ENCODE peak calls at places on chromosomes 13 and 19, in seven cellular contexts. One of them, this sample, is unnamed.

GRCh38 chr13:52127783-52128702 is 830 bp downstream of the NEK5 start:
- DNase-seq in gastrocnemius medialis: no peak
- DNase-seq in stomach: peak
- DNase-seq in transverse colon: peak
- DNase-seq in H54: peak
- DNase-seq in lower leg skin: peak
- DNase-seq in body of pancreas: peak
- DNase-seq in this sample: peak

GRCh38 chr13:51225034-51225433 is 2.8 kb downstream of the FAM124A start:
- DNase-seq in stomach: no peak
- DNase-seq in transverse colon: no peak
- DNase-seq in H54: no peak
- DNase-seq in gastrocnemius medialis: no peak
- DNase-seq in body of pancreas: no peak
- DNase-seq in lower leg skin: no peak
- DNase-seq in this sample: no peak

GRCh38 chr19:15640294-15640903 is at the start of gene CYP4F3:
- DNase-seq in stomach: peak
- DNase-seq in body of pancreas: peak
- DNase-seq in gastrocnemius medialis: no peak
- DNase-seq in H54: peak
- DNase-seq in transverse colon: peak
- DNase-seq in lower leg skin: peak
- DNase-seq in this sample: peak

GRCh38 chr19:11291415-11291814 is 4.5 kb upstream of the TSPAN16 start:
- DNase-seq in H54: no peak
- DNase-seq in stomach: no peak
- DNase-seq in body of pancreas: no peak
- DNase-seq in transverse colon: no peak
- DNase-seq in gastrocnemius medialis: no peak
- DNase-seq in lower leg skin: no peak
- DNase-seq in this sample: no peak

GRCh38 chr19:15701757-15702589 is 25.9 kb upstream of the OR10H2 start:
- DNase-seq in transverse colon: peak
- DNase-seq in lower leg skin: peak
- DNase-seq in H54: no peak
- DNase-seq in body of pancreas: no peak
- DNase-seq in gastrocnemius medialis: no peak
- DNase-seq in stomach: no peak
- DNase-seq in this sample: no peak

GRCh38 chr13:41111454-41111853 is 21.1 kb downstream of the KBTBD6 start:
- DNase-seq in lower leg skin: no peak
- DNase-seq in body of pancreas: no peak
- DNase-seq in transverse colon: no peak
- DNase-seq in gastrocnemius medialis: no peak
- DNase-seq in H54: no peak
- DNase-seq in stomach: no peak
- DNase-seq in this sample: no peak

GRCh38 chr13:99398916-99399622 is 91.9 kb upstream of the GPR183 start:
- DNase-seq in transverse colon: no peak
- DNase-seq in lower leg skin: no peak
- DNase-seq in gastrocnemius medialis: no peak
- DNase-seq in body of pancreas: no peak
- DNase-seq in stomach: peak
- DNase-seq in H54: no peak
- DNase-seq in this sample: no peak

GRCh38 chr13:99989376-99990044 is 7.9 kb downstream of the ZIC2 start:
- DNase-seq in transverse colon: no peak
- DNase-seq in lower leg skin: no peak
- DNase-seq in H54: no peak
- DNase-seq in stomach: no peak
- DNase-seq in gastrocnemius medialis: no peak
- DNase-seq in body of pancreas: no peak
- DNase-seq in this sample: no peak

GRCh38 chr13:44352671-44353070 is 21.0 kb upstream of the SERP2 start:
- DNase-seq in stomach: no peak
- DNase-seq in gastrocnemius medialis: no peak
- DNase-seq in lower leg skin: no peak
- DNase-seq in H54: no peak
- DNase-seq in transverse colon: no peak
- DNase-seq in body of pancreas: no peak
- DNase-seq in this sample: no peak

GRCh38 chr19:32131037-32131436 is 214.4 kb upstream of the ZNF507 start:
- DNase-seq in transverse colon: no peak
- DNase-seq in H54: no peak
- DNase-seq in lower leg skin: no peak
- DNase-seq in body of pancreas: no peak
- DNase-seq in stomach: no peak
- DNase-seq in gastrocnemius medialis: no peak
- DNase-seq in this sample: no peak

GRCh38 chr19:36330226-36330625 is 48.8 kb downstream of the ZFP14 start:
- DNase-seq in H54: no peak
- DNase-seq in body of pancreas: no peak
- DNase-seq in transverse colon: no peak
- DNase-seq in gastrocnemius medialis: no peak
- DNase-seq in stomach: no peak
- DNase-seq in lower leg skin: no peak
- DNase-seq in this sample: no peak

GRCh38 chr13:99072941-99073340 is 95.1 kb upstream of the DOCK9 start:
- DNase-seq in H54: no peak
- DNase-seq in transverse colon: no peak
- DNase-seq in gastrocnemius medialis: no peak
- DNase-seq in stomach: no peak
- DNase-seq in lower leg skin: no peak
- DNase-seq in body of pancreas: no peak
- DNase-seq in this sample: no peak

GRCh38 chr19:14089662-14090508 is 666 bp downstream of the SAMD1 start:
- DNase-seq in transverse colon: peak
- DNase-seq in H54: no peak
- DNase-seq in lower leg skin: no peak
- DNase-seq in body of pancreas: peak
- DNase-seq in stomach: peak
- DNase-seq in gastrocnemius medialis: no peak
- DNase-seq in this sample: peak

GRCh38 chr13:29887651-29888050 is 37.2 kb upstream of the UBL3 start:
- DNase-seq in transverse colon: no peak
- DNase-seq in lower leg skin: no peak
- DNase-seq in body of pancreas: no peak
- DNase-seq in H54: no peak
- DNase-seq in stomach: no peak
- DNase-seq in gastrocnemius medialis: no peak
- DNase-seq in this sample: no peak

GRCh38 chr13:73090116-73090811 is 31.5 kb downstream of the KLF5 start:
- DNase-seq in gastrocnemius medialis: no peak
- DNase-seq in H54: peak
- DNase-seq in stomach: peak
- DNase-seq in transverse colon: peak
- DNase-seq in body of pancreas: peak
- DNase-seq in lower leg skin: no peak
- DNase-seq in this sample: no peak

GRCh38 chr13:99277629-99278028 is 19.4 kb upstream of the GPR18 start:
- DNase-seq in gastrocnemius medialis: no peak
- DNase-seq in body of pancreas: no peak
- DNase-seq in lower leg skin: no peak
- DNase-seq in stomach: no peak
- DNase-seq in H54: no peak
- DNase-seq in transverse colon: no peak
- DNase-seq in this sample: no peak

GRCh38 chr13:25733061-25733491 is 318.7 kb downstream of the SHISA2 start:
- DNase-seq in lower leg skin: no peak
- DNase-seq in stomach: no peak
- DNase-seq in H54: peak
- DNase-seq in body of pancreas: no peak
- DNase-seq in gastrocnemius medialis: no peak
- DNase-seq in transverse colon: no peak
- DNase-seq in this sample: no peak

GRCh38 chr19:54248016-54248601 is 5.5 kb upstream of the LILRA6 start:
- DNase-seq in H54: no peak
- DNase-seq in stomach: no peak
- DNase-seq in gastrocnemius medialis: no peak
- DNase-seq in body of pancreas: no peak
- DNase-seq in lower leg skin: peak
- DNase-seq in transverse colon: peak
- DNase-seq in this sample: no peak
- TF ChIP-seq POLR2A in H54: no peak
- TF ChIP-seq POLR2A in stomach: no peak
- TF ChIP-seq POLR2A in gastrocnemius medialis: no peak
- TF ChIP-seq POLR2A in body of pancreas: no peak
- TF ChIP-seq POLR2A in lower leg skin: no peak
- TF ChIP-seq POLR2A in transverse colon: no peak
- TF ChIP-seq POLR2A in this sample: no peak

DNA sequence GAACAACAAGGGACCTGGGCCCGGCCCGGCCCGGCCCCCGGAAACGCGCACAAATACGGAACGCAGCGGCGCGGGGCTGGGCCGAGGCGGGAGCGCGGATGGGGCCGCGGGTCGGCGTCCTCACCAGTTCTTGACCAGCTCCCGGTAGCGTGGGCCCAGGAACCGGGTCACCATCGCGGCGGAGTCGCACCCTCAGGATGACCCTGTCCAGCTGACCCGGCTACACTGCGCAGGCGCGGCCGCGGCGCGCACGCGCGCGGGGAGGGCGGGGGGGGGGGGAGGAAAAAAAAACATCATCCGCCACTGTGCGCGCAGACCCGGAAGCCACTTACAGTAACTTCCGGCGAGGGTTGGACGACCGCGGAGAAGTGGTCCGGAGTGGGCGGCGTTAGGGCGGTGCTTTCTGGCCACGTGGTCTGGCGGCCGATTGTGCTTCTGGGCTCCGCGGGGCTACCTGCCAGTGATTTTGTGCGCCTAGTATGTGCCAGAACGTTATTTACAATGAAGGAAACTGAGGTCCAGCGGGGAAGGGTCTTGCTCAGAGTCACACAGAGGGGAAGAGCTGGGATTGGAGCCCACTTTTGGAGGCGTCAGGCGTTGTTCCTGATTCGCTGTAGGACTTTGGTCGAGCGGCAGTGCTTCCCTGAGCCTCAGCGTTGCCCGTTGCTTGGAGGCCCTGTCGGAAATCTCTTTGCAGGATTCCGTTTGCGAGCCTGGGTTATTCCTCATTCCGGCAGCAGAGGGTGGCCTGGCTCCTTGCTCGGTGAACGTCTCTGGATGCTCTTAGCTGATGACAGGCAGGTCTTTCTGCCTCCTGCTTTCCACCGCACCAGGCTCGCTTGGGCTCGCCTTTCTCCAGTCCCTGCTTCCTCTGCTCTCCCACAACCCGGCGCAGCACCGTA is at the start of gene UQCR11:
- DNase-seq in lower leg skin: peak
- DNase-seq in transverse colon: peak
- DNase-seq in gastrocnemius medialis: peak
- DNase-seq in stomach: peak
- DNase-seq in body of pancreas: peak
- DNase-seq in H54: peak
- DNase-seq in this sample: peak
- TF ChIP-seq POLR2A in lower leg skin: no peak
- TF ChIP-seq POLR2A in transverse colon: no peak
- TF ChIP-seq POLR2A in gastrocnemius medialis: peak
- TF ChIP-seq POLR2A in stomach: no peak
- TF ChIP-seq POLR2A in body of pancreas: peak
- TF ChIP-seq POLR2A in H54: peak
- TF ChIP-seq POLR2A in this sample: peak

GRCh38 chr19:8034178-8034525 is 18.4 kb upstream of the CCL25 start:
- DNase-seq in transverse colon: no peak
- DNase-seq in H54: no peak
- DNase-seq in lower leg skin: no peak
- DNase-seq in gastrocnemius medialis: no peak
- DNase-seq in stomach: no peak
- DNase-seq in body of pancreas: no peak
- DNase-seq in this sample: no peak

GRCh38 chr19:8038815-8039214 is 13.7 kb upstream of the CCL25 start:
- DNase-seq in lower leg skin: no peak
- DNase-seq in H54: no peak
- DNase-seq in transverse colon: no peak
- DNase-seq in body of pancreas: no peak
- DNase-seq in gastrocnemius medialis: no peak
- DNase-seq in stomach: no peak
- DNase-seq in this sample: no peak

GRCh38 chr19:8039231-8039630 is 13.3 kb upstream of the CCL25 start:
- DNase-seq in H54: no peak
- DNase-seq in lower leg skin: no peak
- DNase-seq in transverse colon: no peak
- DNase-seq in body of pancreas: no peak
- DNase-seq in stomach: no peak
- DNase-seq in gastrocnemius medialis: no peak
- DNase-seq in this sample: no peak

GRCh38 chr19:8041553-8041952 is 11.0 kb upstream of the CCL25 start:
- DNase-seq in transverse colon: no peak
- DNase-seq in body of pancreas: no peak
- DNase-seq in stomach: no peak
- DNase-seq in lower leg skin: no peak
- DNase-seq in H54: no peak
- DNase-seq in gastrocnemius medialis: no peak
- DNase-seq in this sample: no peak

DNA sequence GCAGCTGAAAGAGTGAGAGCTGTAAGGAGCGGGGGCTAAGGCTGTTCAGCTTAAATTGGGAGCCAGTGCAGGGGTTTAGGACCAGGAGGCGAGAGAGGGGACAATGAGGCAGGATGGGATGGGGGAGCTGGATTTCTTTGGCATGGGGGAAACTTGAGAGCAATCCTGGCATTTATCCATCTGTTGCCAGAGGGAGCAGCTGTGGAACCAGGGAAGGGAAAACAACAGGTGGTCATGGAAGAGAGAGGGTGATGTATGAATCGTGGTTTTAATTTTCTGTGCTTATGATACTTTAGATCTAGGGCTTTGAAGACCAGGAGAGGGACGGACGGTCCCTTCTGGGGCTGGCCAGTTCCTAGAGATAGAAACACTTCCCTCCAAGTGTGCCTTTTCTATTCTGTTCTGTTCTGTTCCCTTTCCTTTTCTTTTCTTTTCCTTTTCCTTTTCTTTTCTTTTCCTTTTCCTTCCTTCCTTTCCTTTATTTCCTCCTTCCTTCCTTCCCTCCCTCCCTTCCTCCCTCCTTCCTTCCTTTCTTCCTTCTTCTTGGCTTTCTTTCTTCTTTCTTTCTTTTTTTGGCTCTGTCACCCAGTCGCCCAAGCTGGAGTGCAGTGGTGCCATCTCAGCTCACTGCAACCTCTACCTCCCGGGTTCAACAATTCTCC is 16.0 kb upstream of the CCL25 start:
- DNase-seq in lower leg skin: no peak
- DNase-seq in H54: no peak
- DNase-seq in stomach: no peak
- DNase-seq in gastrocnemius medialis: no peak
- DNase-seq in body of pancreas: no peak
- DNase-seq in transverse colon: no peak
- DNase-seq in this sample: no peak
- TF ChIP-seq POLR2A in lower leg skin: no peak
- TF ChIP-seq POLR2A in H54: no peak
- TF ChIP-seq POLR2A in stomach: no peak
- TF ChIP-seq POLR2A in gastrocnemius medialis: no peak
- TF ChIP-seq POLR2A in body of pancreas: no peak
- TF ChIP-seq POLR2A in transverse colon: no peak
- TF ChIP-seq POLR2A in this sample: no peak

DNA sequence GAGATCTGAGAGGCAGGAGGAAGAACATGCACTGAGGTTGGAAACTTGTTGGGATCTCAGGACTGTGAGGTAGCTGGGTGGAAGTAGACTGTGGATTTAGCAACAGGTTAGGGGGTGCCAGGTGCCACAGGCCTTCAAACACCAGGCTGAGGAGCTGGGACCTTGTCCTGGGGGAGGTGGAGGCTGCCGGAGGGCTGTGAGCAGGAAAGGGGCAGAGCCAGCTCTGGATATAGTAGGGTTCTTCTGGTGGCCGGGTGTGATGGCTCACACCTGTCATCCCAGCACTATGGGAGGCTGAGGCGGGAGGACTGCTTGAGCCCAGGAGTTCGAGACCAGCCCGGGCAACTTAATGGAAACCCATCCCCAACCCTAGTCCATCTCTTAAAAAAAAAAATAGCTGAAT is 3.1 kb downstream of the FUZ start:
- DNase-seq in body of pancreas: no peak
- DNase-seq in H54: no peak
- DNase-seq in stomach: no peak
- DNase-seq in gastrocnemius medialis: no peak
- DNase-seq in transverse colon: no peak
- DNase-seq in lower leg skin: no peak
- DNase-seq in this sample: no peak
- TF ChIP-seq POLR2A in body of pancreas: no peak
- TF ChIP-seq POLR2A in H54: no peak
- TF ChIP-seq POLR2A in stomach: no peak
- TF ChIP-seq POLR2A in gastrocnemius medialis: no peak
- TF ChIP-seq POLR2A in transverse colon: no peak
- TF ChIP-seq POLR2A in lower leg skin: no peak
- TF ChIP-seq POLR2A in this sample: no peak

This sample was measured in erythroblast.